ENCODE peak calls at places on chromosomes 6 and 20, in four cellular contexts. R is IMR-90, W is SK-N-SH, Z is A549. T is an unnamed sample.

GRCh38 chr20:25470045-25470444 is 62.6 kb downstream of the GINS1 start:
- DNase-seq in R (peak), W (peak), Z (peak), T (peak)

GRCh38 chr6:49646942-49647341 is 10.3 kb upstream of the RHAG start:
- DNase-seq in R (no peak), W (no peak), Z (no peak), T (no peak)

GRCh38 chr6:36402481-36402880 is 15.0 kb upstream of the ETV7 start:
- DNase-seq in R (peak), W (no peak), Z (no peak), T (no peak)

GRCh38 chr6:25193147-25193864 is 85.9 kb upstream of the CARMIL1 start:
- DNase-seq in R (peak), W (no peak), Z (peak), T (no peak)

GRCh38 chr6:104705095-104705707 is 154.5 kb downstream of the HACE1 start:
- DNase-seq in R (peak), W (no peak), Z (no peak), T (peak)

GRCh38 chr6:90413867-90414266 is 117.2 kb upstream of the BACH2 start:
- DNase-seq in R (peak), W (peak), Z (no peak), T (no peak)

GRCh38 chr6:30556714-30556963 is 350 bp upstream of the GNL1 start:
- DNase-seq in R (no peak), W (no peak), Z (no peak), T (no peak)

GRCh38 chr6:19831358-19831757 is 5.8 kb upstream of the ID4 start:
- DNase-seq in R (no peak), W (no peak), Z (no peak), T (no peak)

GRCh38 chr20:54043044-54043967 is 27.1 kb downstream of the BCAS1 start:
- DNase-seq in R (no peak), W (no peak), Z (no peak), T (peak)

GRCh38 chr20:53425930-53426329 is 167.7 kb downstream of the ZNF217 start:
- DNase-seq in R (no peak), W (no peak), Z (no peak), T (no peak)

GRCh38 chr6:89347825-89348224 is 4.7 kb downstream of the UBE2J1 start:
- DNase-seq in R (peak), W (no peak), Z (no peak), T (no peak)

GRCh38 chr6:90764001-90764400 is 177.1 kb upstream of the MAP3K7 start:
- DNase-seq in R (peak), W (no peak), Z (no peak), T (no peak)

GRCh38 chr20:3729378-3729777 is 3.1 kb upstream of the HSPA12B start:
- DNase-seq in R (no peak), W (no peak), Z (no peak), T (no peak)

GRCh38 chr20:20364016-20364746 is 3.7 kb upstream of the INSM1 start:
- DNase-seq in R (no peak), W (peak), Z (no peak), T (no peak)

GRCh38 chr20:433300-433975 is 25.3 kb downstream of the RBCK1 start:
- DNase-seq in R (no peak), W (no peak), Z (no peak), T (no peak)

GRCh38 chr20:22572491-22572890 is 11.9 kb downstream of the FOXA2 start:
- DNase-seq in R (no peak), W (no peak), Z (no peak), T (no peak)
- TF ChIP-seq RCOR1 in R (no peak), W (no peak), Z (no peak), T (no peak)

DNA sequence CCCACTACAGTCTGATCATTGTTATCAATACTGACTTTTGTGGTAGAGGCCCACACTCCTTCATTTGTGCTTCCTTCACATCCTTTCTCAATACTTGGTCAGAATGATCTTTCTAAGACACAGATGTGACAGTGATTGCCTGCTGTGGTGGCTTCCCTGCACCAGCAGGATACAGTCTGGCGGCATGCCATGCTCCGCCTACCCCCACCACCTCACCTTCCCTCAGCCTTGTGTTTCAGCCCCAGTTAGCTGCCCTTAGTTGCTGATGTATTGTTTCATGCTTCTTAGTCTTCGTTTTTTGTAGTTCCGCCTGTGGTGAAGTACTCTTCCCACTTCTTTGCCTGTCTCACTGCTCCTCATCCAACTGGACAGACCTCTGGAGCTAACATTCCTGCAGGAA is 10.9 kb downstream of the LRRC1 start:
- DNase-seq in R (no peak), W (no peak), Z (no peak), T (no peak)
- TF ChIP-seq RCOR1 in R (no peak), W (no peak), Z (no peak), T (no peak)

GRCh38 chr20:34449674-34450592 is 66.3 kb upstream of the DYNLRB1 start:
- DNase-seq in R (no peak), W (no peak), Z (no peak), T (no peak)
- TF ChIP-seq RCOR1 in R (no peak), W (no peak), Z (no peak), T (no peak)

GRCh38 chr20:63306673-63307537 is 13.9 kb downstream of the COL20A1 start:
- DNase-seq in R (no peak), W (no peak), Z (no peak), T (no peak)
- TF ChIP-seq RCOR1 in R (no peak), W (no peak), Z (no peak), T (no peak)

T was measured in K562.